ENCODE peak calls at places on chromosomes 2 and 18, in four cellular contexts. N is GM06990; A is CD8-positive, alpha-beta memory T cell; E is PC-3. I is an unnamed sample.
A peak's percentile ranks its signal among the peaks of the same experiment; 100 is the strongest.

GRCh38 chr18:3217930-3218647 is 1.7 kb downstream of the MYOM1 start:
- DNase-seq in A (no peak), N (no peak), E (peak; percentile 67), I (no peak)

GRCh38 chr2:164055623-164056022 is 319.8 kb upstream of the FIGN start:
- DNase-seq in E (no peak), A (no peak), N (no peak), I (no peak)

GRCh38 chr18:904135-905090 is at the start of gene ADCYAP1:
- DNase-seq in A (no peak), E (peak; percentile 33), N (no peak), I (no peak)

GRCh38 chr2:240704651-240705050 is 13.0 kb downstream of the AQP12A start:
- DNase-seq in E (no peak), A (peak; percentile 15), N (no peak), I (peak; percentile 72)

GRCh38 chr2:17813742-17814458 is 2.4 kb upstream of the MSGN1 start:
- DNase-seq in E (no peak), N (peak; percentile 75), A (no peak), I (no peak)

GRCh38 chr2:68250652-68251186 is 1.6 kb downstream of the PPP3R1 start:
- DNase-seq in E (peak; percentile 22), A (no peak), N (no peak), I (no peak)

GRCh38 chr2:239774933-239775622 is 250.1 kb downstream of the NDUFA10 start:
- DNase-seq in E (no peak), N (no peak), A (no peak), I (no peak)

GRCh38 chr2:38692636-38693318 is 26.9 kb downstream of the GALM start:
- DNase-seq in A (no peak), E (peak; percentile 89), N (no peak), I (no peak)

GRCh38 chr2:235238537-235238936 is 255.3 kb upstream of the AGAP1 start:
- DNase-seq in N (no peak), E (peak; percentile 10), A (no peak), I (no peak)

GRCh38 chr18:69897397-69898108 is 50.1 kb downstream of the CD226 start:
- DNase-seq in E (no peak), A (peak; percentile 72), N (peak; percentile 32), I (peak; percentile 92)

GRCh38 chr18:37684590-37684989 is 119.0 kb upstream of the CELF4 start:
- DNase-seq in E (no peak), A (no peak), N (no peak), I (peak; percentile 3)

GRCh38 chr2:88729061-88729745 is 37.7 kb downstream of the RPIA start:
- DNase-seq in N (no peak), E (peak; percentile 20), A (no peak), I (peak; percentile 71)

GRCh38 chr2:227630322-227630721 is 13.0 kb downstream of the SCYGR4 start:
- DNase-seq in N (no peak), A (no peak), E (no peak), I (no peak)

GRCh38 chr2:174586418-174586817 is 11.2 kb downstream of the WIPF1 start:
- DNase-seq in A (no peak), E (no peak), N (no peak), I (no peak)

GRCh38 chr18:8982416-8983183 is 119.9 kb upstream of the NDUFV2 start:
- DNase-seq in N (no peak), A (no peak), E (peak; percentile 86), I (peak; percentile 51)

GRCh38 chr2:128305555-128306080 is 13.1 kb downstream of the HS6ST1 start:
- DNase-seq in E (peak; percentile 15), N (peak; percentile 49), A (no peak), I (no peak)

GRCh38 chr2:10079192-10079930 is 850 bp downstream of the CYS1 start:
- DNase-seq in E (peak; percentile 45), N (peak; percentile 53), A (peak; percentile 13), I (no peak)

GRCh38 chr18:13448028-13448795 is 229.7 kb downstream of the LDLRAD4 start:
- DNase-seq in A (no peak), E (no peak), N (no peak), I (no peak)

GRCh38 chr2:76427447-76427846 is 716.7 kb upstream of the GCFC2 start:
- DNase-seq in N (no peak), E (no peak), A (no peak), I (no peak)

GRCh38 chr2:46131-46470 is 204 bp downstream of the FAM110C start:
- DNase-seq in N (no peak), E (no peak), A (no peak), I (no peak)

GRCh38 chr2:18623782-18624181 is 34.4 kb upstream of the NT5C1B start:
- DNase-seq in E (peak; percentile 79), A (no peak), N (no peak), I (no peak)

GRCh38 chr18:9380101-9380500 is 45.5 kb downstream of the TWSG1 start:
- DNase-seq in N (no peak), A (no peak), E (no peak), I (no peak)

GRCh38 chr2:56198936-56199335 is 15.1 kb downstream of the CCDC85A start:
- DNase-seq in N (no peak), A (no peak), E (no peak), I (no peak)

GRCh38 chr2:96509114-96509846 is 4.1 kb upstream of the NEURL3 start:
- DNase-seq in N (peak; percentile 89), A (peak; percentile 21), E (peak; percentile 93), I (no peak)

GRCh38 chr2:211745295-211746097 is 793.1 kb downstream of the ERBB4 start:
- DNase-seq in N (peak; percentile 6), A (no peak), E (peak; percentile 75), I (peak; percentile 31)

GRCh38 chr18:51196116-51196810 is 1.2 kb downstream of the MEX3C start:
- DNase-seq in A (peak; percentile 47), E (no peak), N (peak; percentile 62), I (no peak)

GRCh38 chr18:25533088-25533676 is 181.2 kb upstream of the ZNF521 start:
- DNase-seq in N (no peak), E (no peak), A (no peak), I (no peak)

GRCh38 chr2:172288603-172289002 is 138.8 kb upstream of the ITGA6 start:
- DNase-seq in E (peak; percentile 88), N (no peak), A (peak; percentile 54), I (peak; percentile 22)

GRCh38 chr2:111626037-111626861 is 257.7 kb downstream of the ANAPC1 start:
- DNase-seq in E (no peak), N (no peak), A (no peak), I (no peak)

GRCh38 chr2:37885329-37885993 is 39.6 kb upstream of the RMDN2 start:
- DNase-seq in N (no peak), E (no peak), A (no peak), I (no peak)

GRCh38 chr2:187390891-187391290 is 57.2 kb downstream of the CALCRL start:
- DNase-seq in E (peak; percentile 84), N (no peak), A (no peak), I (no peak)

GRCh38 chr2:191840916-191841315 is 6.0 kb downstream of the CAVIN2 start:
- DNase-seq in E (no peak), N (no peak), A (no peak), I (no peak)

GRCh38 chr2:128301501-128301966 is 17.1 kb downstream of the HS6ST1 start:
- DNase-seq in E (no peak), A (no peak), N (no peak), I (no peak)

GRCh38 chr2:55519908-55520885 is 679 bp downstream of the CFAP36 start:
- DNase-seq in N (no peak), A (no peak), E (peak; percentile 30), I (no peak)

GRCh38 chr2:200797242-200797770 is 14.4 kb upstream of the BZW1 start:
- DNase-seq in E (no peak), N (no peak), A (no peak), I (no peak)

GRCh38 chr18:67478249-67478648 is 38.3 kb downstream of the DSEL start:
- DNase-seq in A (no peak), N (no peak), E (no peak), I (no peak)

GRCh38 chr2:132760405-132760804 is 90.4 kb upstream of the LYPD1 start:
- DNase-seq in E (no peak), A (no peak), N (peak; percentile 12), I (no peak)

GRCh38 chr2:108612153-108612513 is 77.9 kb downstream of the LIMS1 start:
- DNase-seq in A (peak; percentile 45), N (peak; percentile 81), E (no peak), I (no peak)
- H3K4me3 ChIP-seq in A (peak overlapping the region; percentile 4), N (peak overlapping the region; percentile 35), E (no peak overlapping the region), I (no peak overlapping the region)

DNA sequence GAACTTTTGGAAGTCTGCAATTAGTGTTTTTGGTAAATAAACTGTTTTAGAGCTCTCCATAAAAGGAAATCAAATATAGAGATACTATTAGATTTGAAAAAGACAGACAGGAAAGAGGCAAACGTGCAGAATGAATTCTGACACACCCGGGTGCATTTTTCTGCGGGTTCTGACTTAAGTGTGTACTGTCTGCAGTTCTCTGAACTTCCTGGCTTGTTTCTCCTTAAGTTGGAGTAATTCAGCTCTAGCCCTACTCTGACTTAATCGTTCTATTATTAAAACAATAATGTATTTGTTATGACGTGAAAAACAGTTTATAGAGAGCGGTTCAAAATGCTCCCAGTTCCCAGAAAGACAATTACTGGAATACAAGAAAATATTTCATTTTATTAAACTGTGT is 305.9 kb downstream of the ARHGAP15 start:
- DNase-seq in N (no peak), A (no peak), E (no peak), I (no peak)
- H3K4me3 ChIP-seq in N (no peak overlapping the region), A (no peak overlapping the region), E (no peak overlapping the region), I (no peak overlapping the region)

GRCh38 chr2:48699377-48699951 is 56.1 kb downstream of the LHCGR start:
- DNase-seq in A (no peak), N (no peak), E (no peak), I (no peak)
- H3K4me3 ChIP-seq in A (no peak overlapping the region), N (no peak overlapping the region), E (no peak overlapping the region), I (no peak overlapping the region)

GRCh38 chr18:76524477-76524876 is 29.4 kb upstream of the ZNF516 start:
- DNase-seq in N (no peak), A (no peak), E (no peak), I (no peak)
- H3K4me3 ChIP-seq in N (no peak overlapping the region), A (no peak overlapping the region), E (no peak overlapping the region), I (no peak overlapping the region)

GRCh38 chr2:149278146-149278878 is 52.1 kb upstream of the LYPD6 start:
- DNase-seq in E (no peak), N (no peak), A (no peak), I (no peak)
- H3K4me3 ChIP-seq in E (no peak overlapping the region), N (no peak overlapping the region), A (no peak overlapping the region), I (no peak overlapping the region)